ENCODE peak calls at places on chromosomes 11 and 22, in ten cellular contexts. J is MM.1S; A is foreskin fibroblast; F is stimulated activated CD4-positive, alpha-beta T cell treated with anti-CD3 and anti-CD28 coated beads, Interleukin-1b, Interleukin-23, amount 100 ng/mL, for 4 hours; G is stimulated activated naive CD8-positive, alpha-beta T cell treated with anti-CD3 and anti-CD28 coated beads, Interleukin-15, Interleukin-2, amounts not matched to agents 100 U/mL and 50 U/mL, for 24 hours; H is LoVo; Y is small intestine; E is lung microvascular endothelial cell; S is stomach; U is activated CD8-positive, alpha-beta T cell treated with anti-CD3 and anti-CD28 coated beads for 36 hours. M is an unnamed sample.

GRCh38 chr11:103910721-103911120 is 125.7 kb upstream of the DDI1 start:
- DNase-seq in J (no peak), A (no peak), F (no peak), G (no peak), H (no peak), Y (no peak), E (no peak), S (no peak), U (no peak), M (no peak)

GRCh38 chr11:31355817-31356216 is 13.7 kb downstream of the DCDC1 start:
- DNase-seq in J (no peak), A (no peak), F (no peak), G (no peak), H (no peak), Y (no peak), E (no peak), S (no peak), U (no peak), M (no peak)

GRCh38 chr11:110857885-110858555 is 145.8 kb upstream of the ARHGAP20 start:
- DNase-seq in J (no peak), A (peak; percentile 93), F (no peak), G (no peak), H (no peak), Y (peak; percentile 13), E (peak; percentile 56), S (peak; percentile 26), U (no peak), M (peak; percentile 64)

GRCh38 chr11:130675456-130675855 is 227.0 kb downstream of the ADAMTS15 start:
- DNase-seq in J (no peak), A (peak; percentile 72), F (no peak), G (no peak), H (no peak), Y (no peak), E (no peak), S (no peak), U (no peak), M (peak; percentile 67)

GRCh38 chr11:68312780-68313573 is 586 bp downstream of the LRP5 start:
- DNase-seq in J (peak; percentile 20), A (peak; percentile 42), F (no peak), G (peak; percentile 35), H (no peak), Y (no peak), E (no peak), S (no peak), U (peak; percentile 36), M (peak; percentile 32)

GRCh38 chr11:12677131-12677530 is 2.9 kb downstream of the TEAD1 start:
- DNase-seq in J (no peak), A (peak; percentile 80), F (no peak), G (no peak), H (no peak), Y (no peak), E (peak; percentile 56), S (no peak), U (no peak), M (peak; percentile 38)

GRCh38 chr11:16403448-16403803 is 47.1 kb upstream of the SOX6 start:
- DNase-seq in J (no peak), A (no peak), F (no peak), G (no peak), H (no peak), Y (no peak), E (no peak), S (no peak), U (no peak), M (no peak)

GRCh38 chr11:57982763-57983162 is 40.9 kb upstream of the OR9Q1 start:
- DNase-seq in J (no peak), A (no peak), F (no peak), G (no peak), H (no peak), Y (no peak), E (no peak), S (no peak), U (no peak), M (no peak)

GRCh38 chr11:94147433-94147845 is 18.8 kb downstream of the PANX1 start:
- DNase-seq in J (no peak), A (no peak), F (no peak), G (peak; percentile 50), H (no peak), Y (no peak), E (no peak), S (no peak), U (peak; percentile 70), M (no peak)

GRCh38 chr11:76408171-76408965 is 27.2 kb downstream of the GVQW3 start:
- DNase-seq in J (no peak), A (no peak), F (no peak), G (no peak), H (no peak), Y (no peak), E (peak; percentile 59), S (no peak), U (no peak), M (no peak)

GRCh38 chr11:13983081-13983751 is 20.7 kb downstream of the SPON1 start:
- DNase-seq in J (no peak), A (peak; percentile 61), F (no peak), G (no peak), H (no peak), Y (no peak), E (no peak), S (no peak), U (no peak), M (no peak)

GRCh38 chr11:86275493-86276370 is 26.3 kb upstream of the HIKESHI start:
- DNase-seq in J (no peak), A (no peak), F (no peak), G (no peak), H (no peak), Y (no peak), E (no peak), S (no peak), U (no peak), M (no peak)

GRCh38 chr22:26436903-26437515 is 7.9 kb downstream of the ASPHD2 start:
- DNase-seq in J (no peak), A (no peak), F (no peak), G (no peak), H (peak; percentile 62), Y (peak; percentile 95), E (no peak), S (peak; percentile 91), U (no peak), M (no peak)

GRCh38 chr11:60921259-60921658 is 3.0 kb upstream of the TMEM132A start:
- DNase-seq in J (no peak), A (no peak), F (no peak), G (no peak), H (no peak), Y (no peak), E (no peak), S (no peak), U (no peak), M (no peak)

GRCh38 chr22:41217553-41218157 is 12.5 kb downstream of the L3MBTL2 start:
- DNase-seq in J (peak; percentile 72), A (peak; percentile 83), F (no peak), G (peak; percentile 44), H (no peak), Y (peak; percentile 13), E (peak; percentile 86), S (peak; percentile 42), U (peak; percentile 65), M (no peak)

GRCh38 chr22:23293720-23294119 is 113.4 kb downstream of the BCR start:
- DNase-seq in J (no peak), A (no peak), F (no peak), G (no peak), H (no peak), Y (no peak), E (no peak), S (no peak), U (no peak), M (no peak)

GRCh38 chr22:42769574-42770447 is 49.1 kb upstream of the A4GALT start:
- DNase-seq in J (no peak), A (peak; percentile 90), F (no peak), G (no peak), H (no peak), Y (peak; percentile 64), E (peak; percentile 84), S (peak; percentile 90), U (no peak), M (no peak)

GRCh38 chr11:78789365-78789764 is 214.7 kb upstream of the NARS2 start:
- DNase-seq in J (no peak), A (no peak), F (no peak), G (no peak), H (no peak), Y (no peak), E (no peak), S (no peak), U (no peak), M (no peak)

GRCh38 chr11:93073026-93073425 is 103.6 kb downstream of the MTNR1B start:
- DNase-seq in J (no peak), A (no peak), F (no peak), G (no peak), H (no peak), Y (no peak), E (no peak), S (no peak), U (no peak), M (no peak)

GRCh38 chr11:96324912-96325311 is 18.1 kb downstream of the MAML2 start:
- DNase-seq in J (no peak), A (peak; percentile 83), F (no peak), G (no peak), H (peak; percentile 49), Y (no peak), E (peak; percentile 29), S (no peak), U (no peak), M (peak; percentile 16)

GRCh38 chr11:61037694-61038093 is 64.6 kb upstream of the CD5 start:
- DNase-seq in J (no peak), A (peak; percentile 45), F (no peak), G (no peak), H (no peak), Y (no peak), E (peak; percentile 46), S (peak; percentile 75), U (no peak), M (peak; percentile 66)

GRCh38 chr11:117827521-117828511 is 3.3 kb upstream of the FXYD2 start:
- DNase-seq in J (no peak), A (no peak), F (no peak), G (peak; percentile 22), H (no peak), Y (no peak), E (no peak), S (peak; percentile 24), U (peak; percentile 57), M (no peak)

GRCh38 chr11:86671386-86672006 is 920 bp downstream of the ME3 start:
- DNase-seq in J (peak; percentile 14), A (peak; percentile 78), F (no peak), G (peak; percentile 19), H (peak; percentile 48), Y (peak; percentile 45), E (peak; percentile 52), S (peak; percentile 56), U (no peak), M (peak; percentile 52)

GRCh38 chr22:20152464-20152890 is 1.6 kb upstream of the CCDC188 start:
- DNase-seq in J (no peak), A (no peak), F (no peak), G (no peak), H (no peak), Y (no peak), E (no peak), S (no peak), U (no peak), M (no peak)

GRCh38 chr22:45731798-45732495 is 60.3 kb downstream of the ATXN10 start:
- DNase-seq in J (no peak), A (peak; percentile 28), F (no peak), G (no peak), H (no peak), Y (no peak), E (peak; percentile 28), S (no peak), U (no peak), M (peak; percentile 11)

GRCh38 chr11:67318239-67318555 is 14.9 kb downstream of the SSH3 start:
- DNase-seq in J (no peak), A (no peak), F (no peak), G (no peak), H (no peak), Y (no peak), E (no peak), S (no peak), U (no peak), M (no peak)

GRCh38 chr11:77026236-77026635 is 8.0 kb upstream of the B3GNT6 start:
- DNase-seq in J (no peak), A (no peak), F (no peak), G (no peak), H (no peak), Y (no peak), E (no peak), S (no peak), U (no peak), M (no peak)

GRCh38 chr11:19435306-19435989 is 194.7 kb upstream of the E2F8 start:
- DNase-seq in J (peak; percentile 69), A (no peak), F (no peak), G (no peak), H (no peak), Y (no peak), E (no peak), S (no peak), U (no peak), M (no peak)

M was measured in MG63.